ENCODE peak calls at places on chromosomes 12 and 14, in five cellular contexts. E is fibroblast of pulmonary artery, Q is heart left ventricle, Z is sigmoid colon, P is progenitor cell of endocrine pancreas. D is an unnamed sample.

GRCh38 chr12:63862187-63863107 is 17.9 kb downstream of the SRGAP1 start:
- DNase-seq in Z (no peak), E (peak), Q (peak), P (no peak), D (no peak)

GRCh38 chr12:92363295-92364146 is 217.9 kb upstream of the BTG1 start:
- DNase-seq in Z (peak), Q (peak), E (peak), P (no peak), D (no peak)

GRCh38 chr14:33839193-33840076 is 111.4 kb downstream of the EGLN3 start:
- DNase-seq in E (peak), Q (peak), Z (no peak), P (peak), D (peak)

GRCh38 chr12:111445311-111446043 is 39.8 kb downstream of the SH2B3 start:
- DNase-seq in Z (peak), E (no peak), P (no peak), Q (peak), D (no peak)

GRCh38 chr14:100862277-100862676 is 36.4 kb downstream of the MEG3 start:
- DNase-seq in Q (peak), Z (peak), P (no peak), E (no peak), D (no peak)

GRCh38 chr14:81940636-81941035 is 407.0 kb upstream of the SEL1L start:
- DNase-seq in E (no peak), Z (no peak), P (no peak), Q (no peak), D (no peak)

GRCh38 chr14:98966465-98967162 is 305.4 kb downstream of the BCL11B start:
- DNase-seq in Z (no peak), E (no peak), Q (no peak), P (no peak), D (no peak)

GRCh38 chr14:65658202-65658601 is 245.7 kb downstream of the FUT8 start:
- DNase-seq in E (peak), P (no peak), Z (no peak), Q (no peak), D (peak)

GRCh38 chr14:57382283-57382682 is 8.1 kb upstream of the NAA30 start:
- DNase-seq in E (peak), Q (no peak), P (no peak), Z (no peak), D (no peak)

GRCh38 chr12:123457980-123458779 is at the start of gene SNRNP35:
- DNase-seq in E (peak), P (peak), Q (peak), Z (peak), D (peak)

GRCh38 chr12:111406474-111407370 is 999 bp downstream of the SH2B3 start:
- DNase-seq in Q (peak), P (no peak), E (no peak), Z (peak), D (no peak)

GRCh38 chr12:5335059-5335458 is 96.8 kb upstream of the NTF3 start:
- DNase-seq in E (no peak), Z (no peak), P (no peak), Q (no peak), D (no peak)

GRCh38 chr14:63663428-63664142 is 21.9 kb upstream of the WDR89 start:
- DNase-seq in P (no peak), Q (no peak), E (no peak), Z (no peak), D (no peak)

GRCh38 chr12:57666897-57667296 is 27.0 kb upstream of the OS9 start:
- DNase-seq in Q (no peak), P (no peak), E (no peak), Z (no peak), D (no peak)

GRCh38 chr12:98229539-98229921 is 285.9 kb upstream of the TMPO start:
- DNase-seq in Z (no peak), Q (no peak), E (no peak), P (no peak), D (no peak)

GRCh38 chr14:58491593-58491992 is 64.1 kb downstream of the KIAA0586 start:
- DNase-seq in E (peak), Z (no peak), Q (no peak), P (no peak), D (no peak)

GRCh38 chr12:29187756-29188155 is 38.7 kb downstream of the FAR2 start:
- DNase-seq in Z (no peak), Q (no peak), P (no peak), E (peak), D (no peak)

GRCh38 chr12:128823216-128823915 is 392 bp downstream of the SLC15A4 start:
- DNase-seq in E (no peak), P (peak), Q (peak), Z (no peak), D (no peak)

GRCh38 chr12:49288412-49288853 is 6.5 kb upstream of the PRPH start:
- DNase-seq in Q (peak), P (peak), E (peak), Z (peak), D (no peak)

GRCh38 chr12:123036471-123037285 is 56.2 kb downstream of the ARL6IP4 start:
- DNase-seq in Q (no peak), P (no peak), Z (no peak), E (no peak), D (no peak)

GRCh38 chr12:124315316-124315924 is 20.5 kb downstream of the RFLNA start:
- DNase-seq in P (no peak), Z (no peak), Q (no peak), E (no peak), D (no peak)

GRCh38 chr12:94163850-94164249 is 15.5 kb downstream of the PLXNC1 start:
- DNase-seq in E (no peak), Q (no peak), Z (no peak), P (no peak), D (no peak)

GRCh38 chr14:52413729-52414453 is 99.8 kb downstream of the PTGER2 start:
- DNase-seq in P (no peak), E (peak), Q (no peak), Z (no peak), D (no peak)

GRCh38 chr14:50001146-50001998 is 108.5 kb downstream of the ARF6 start:
- DNase-seq in P (no peak), Z (no peak), Q (peak), E (peak), D (no peak)

GRCh38 chr12:31323466-31324115 is 2.4 kb downstream of the SINHCAF start:
- DNase-seq in Q (no peak), P (no peak), Z (peak), E (peak), D (no peak)

GRCh38 chr14:21308132-21308478 is 28.2 kb downstream of the RPGRIP1 start:
- DNase-seq in Z (no peak), E (no peak), P (no peak), Q (no peak), D (no peak)

GRCh38 chr12:113007166-113007565 is 28.8 kb downstream of the OAS2 start:
- DNase-seq in Z (no peak), Q (no peak), P (no peak), E (peak), D (peak)

GRCh38 chr12:9793774-9794395 is 33.2 kb upstream of the CD69 start:
- DNase-seq in E (no peak), Z (no peak), Q (no peak), P (no peak), D (no peak)

GRCh38 chr14:101354726-101355125 is 206.6 kb upstream of the DIO3 start:
- DNase-seq in Z (peak), E (no peak), Q (no peak), P (no peak), D (no peak)

GRCh38 chr12:24719293-24719721 is 229.6 kb downstream of the BCAT1 start:
- DNase-seq in Z (no peak), P (no peak), E (peak), Q (no peak), D (no peak)

GRCh38 chr12:116164976-116165425 is 112.5 kb downstream of the MED13L start:
- DNase-seq in E (peak), P (no peak), Z (no peak), Q (no peak), D (no peak)

GRCh38 chr12:5954661-5955060 is 9.6 kb upstream of the ANO2 start:
- DNase-seq in P (no peak), Z (no peak), E (no peak), Q (no peak), D (no peak)

GRCh38 chr12:107486140-107486892 is 199.3 kb upstream of the PWP1 start:
- DNase-seq in Z (no peak), P (no peak), Q (no peak), E (no peak), D (no peak)

GRCh38 chr12:45655186-45655585 is 74.3 kb upstream of the ARID2 start:
- DNase-seq in P (no peak), Z (no peak), E (peak), Q (no peak), D (no peak)
- TF ChIP-seq CTCF in P (no peak), Z (no peak), E (no peak), Q (no peak), D (no peak)

GRCh38 chr14:80310950-80311349 is 99.6 kb upstream of the DIO2 start:
- DNase-seq in P (no peak), Z (no peak), Q (no peak), E (peak), D (no peak)

GRCh38 chr14:80316426-80316825 is 105.1 kb upstream of the DIO2 start:
- DNase-seq in Z (no peak), E (no peak), Q (no peak), P (no peak), D (no peak)

GRCh38 chr14:80313806-80314205 is 102.5 kb upstream of the DIO2 start:
- DNase-seq in P (no peak), E (no peak), Q (no peak), Z (no peak), D (peak)

GRCh38 chr14:80315681-80316080 is 104.4 kb upstream of the DIO2 start:
- DNase-seq in Q (no peak), E (no peak), P (no peak), Z (no peak), D (no peak)
- TF ChIP-seq CTCF in Q (no peak), E (no peak), P (no peak), Z (no peak), D (no peak)

DNA sequence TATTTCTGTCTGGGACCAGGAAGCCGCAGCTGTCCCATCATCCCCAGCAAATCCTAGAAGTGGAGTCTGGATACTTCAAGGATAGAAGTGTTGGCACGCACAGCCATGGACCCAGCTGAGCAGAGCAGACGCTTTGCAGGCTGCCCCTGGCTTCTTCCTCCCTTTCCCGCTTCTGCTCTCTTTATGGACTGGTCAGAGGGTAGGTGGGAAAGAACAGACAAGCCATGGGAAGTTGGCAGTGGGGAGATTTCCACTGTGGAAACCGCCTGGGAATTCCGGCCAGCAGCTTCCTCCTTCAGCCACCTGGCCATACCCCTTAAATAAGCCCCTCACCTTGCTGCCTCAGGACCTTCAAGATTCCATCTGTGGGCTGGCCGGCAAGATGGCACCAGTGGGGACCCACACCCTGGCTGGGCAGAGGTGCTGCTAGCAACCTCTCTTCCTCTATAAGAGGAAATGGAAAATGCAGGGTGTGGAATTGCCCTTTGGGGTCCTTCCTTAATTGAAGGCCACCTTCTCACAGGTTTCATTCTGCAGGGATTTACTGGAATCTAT is 20.6 kb downstream of the OTUB2 start:
- DNase-seq in E (no peak), Q (no peak), P (no peak), Z (peak), D (no peak)
- TF ChIP-seq CTCF in E (no peak), Q (no peak), P (no peak), Z (no peak), D (no peak)

GRCh38 chr14:73741386-73741875 is 27.2 kb upstream of the PNMA1 start:
- DNase-seq in P (no peak), Z (peak), E (peak), Q (peak), D (no peak)
- TF ChIP-seq CTCF in P (no peak), Z (no peak), E (no peak), Q (no peak), D (no peak)

GRCh38 chr12:11722071-11722470 is 72.6 kb downstream of the ETV6 start:
- DNase-seq in Q (no peak), Z (no peak), E (no peak), P (no peak), D (no peak)
- TF ChIP-seq CTCF in Q (no peak), Z (no peak), E (no peak), P (no peak), D (no peak)

DNA sequence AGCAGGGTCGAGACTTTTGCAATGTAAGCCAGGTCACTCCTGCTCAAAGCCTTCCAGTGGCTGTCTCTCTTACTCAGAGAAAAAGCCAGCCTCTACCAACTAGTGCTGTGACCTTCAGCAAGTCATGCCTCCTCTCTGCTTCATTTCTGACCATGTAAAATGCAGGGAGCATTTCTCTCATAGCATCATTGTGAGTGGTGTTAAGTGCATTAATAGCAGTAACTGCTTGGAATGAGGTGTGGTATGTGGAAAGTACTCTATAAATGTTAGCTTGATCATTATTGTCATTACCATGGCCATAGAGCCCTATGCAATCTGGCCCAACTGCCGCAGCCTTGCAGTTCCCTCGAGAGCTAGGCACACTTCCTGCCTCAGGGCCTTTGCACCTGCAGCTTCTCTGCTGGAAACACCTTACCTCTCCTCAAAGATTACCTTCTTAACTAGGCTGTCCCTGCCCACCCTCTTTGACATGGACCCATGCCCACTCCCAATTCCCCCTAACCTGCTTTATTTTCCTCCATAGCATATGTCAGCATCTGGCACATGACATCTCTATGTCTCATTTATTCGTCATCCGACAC is 10.9 kb downstream of the PLEKHD1 start:
- DNase-seq in Z (no peak), E (no peak), Q (no peak), P (no peak), D (no peak)
- TF ChIP-seq CTCF in Z (no peak), E (no peak), Q (no peak), P (no peak), D (no peak)

GRCh38 chr14:106215229-106215628 is 688.8 kb downstream of the TMEM121 start:
- DNase-seq in Z (no peak), Q (no peak), P (no peak), E (no peak), D (no peak)
- TF ChIP-seq CTCF in Z (no peak), Q (no peak), P (no peak), E (no peak), D (no peak)

DNA sequence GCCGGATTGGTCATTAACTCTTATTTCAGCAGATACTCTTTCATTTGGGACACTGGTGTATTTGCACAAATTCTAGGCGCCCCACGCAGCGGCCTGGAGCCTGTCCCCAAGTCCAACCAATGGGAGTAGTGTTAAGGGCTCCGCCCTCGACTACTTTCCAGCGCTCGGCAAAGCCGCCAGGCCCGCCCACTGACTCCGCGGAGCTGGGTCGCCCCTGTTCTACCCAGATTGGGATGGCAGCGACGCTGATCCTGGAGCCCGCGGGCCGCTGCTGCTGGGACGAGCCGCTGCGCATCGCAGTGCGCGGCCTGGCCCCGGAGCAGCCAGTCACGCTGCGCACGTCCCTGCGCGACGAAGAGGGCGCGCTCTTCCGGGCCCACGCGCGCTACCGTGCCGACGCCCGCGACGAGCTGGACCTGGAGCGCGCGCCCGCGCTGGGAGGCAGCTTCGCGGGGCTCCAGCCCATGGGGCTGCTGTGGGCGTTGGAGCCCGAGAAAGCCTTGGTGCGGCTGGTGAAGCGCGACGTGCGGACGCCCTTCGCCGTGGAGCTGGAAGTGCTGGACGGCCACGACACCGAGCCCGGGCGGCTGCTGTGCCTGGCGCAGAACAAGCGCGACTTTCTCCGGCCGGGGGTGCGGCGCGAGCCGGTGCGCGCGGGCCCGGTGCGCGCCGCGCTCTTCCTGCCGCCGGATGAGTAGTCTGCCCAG is at the start of gene ACOT6:
- DNase-seq in E (peak), Q (peak), Z (peak), P (peak), D (peak)
- TF ChIP-seq CTCF in E (no peak), Q (no peak), Z (no peak), P (no peak), D (no peak)